ENCODE peak calls at places on chromosome X, in four cellular contexts. D is fibroblast of lung, T is cardiac fibroblast, H is WERI-Rb-1. Q is an unnamed sample.

GRCh38 chrX:12548746-12549145 is 242.5 kb upstream of the PRPS2 start:
- DNase-seq in D (peak), T (peak), H (no peak), Q (no peak)

GRCh38 chrX:3175659-3176438 is 134.6 kb downstream of the ARSF start:
- DNase-seq in D (peak), T (peak), H (no peak), Q (no peak)

GRCh38 chrX:4435905-4436304 is 722.5 kb upstream of the PRKX start:
- DNase-seq in D (no peak), T (no peak), H (no peak), Q (no peak)

GRCh38 chrX:87425618-87426017 is 92.0 kb upstream of the KLHL4 start:
- DNase-seq in D (no peak), T (no peak), H (no peak), Q (no peak)

GRCh38 chrX:139931646-139932076 is 1.2 kb downstream of the ATP11C start:
- DNase-seq in D (no peak), T (no peak), H (no peak), Q (no peak)

GRCh38 chrX:69387559-69388487 is 116.3 kb upstream of the NALF2 start:
- DNase-seq in D (peak), T (peak), H (peak), Q (peak)

GRCh38 chrX:132071260-132071659 is 48.2 kb downstream of the STK26 start:
- DNase-seq in D (peak), T (peak), H (no peak), Q (no peak)

GRCh38 chrX:34875204-34875603 is 67.4 kb upstream of the FAM47B start:
- DNase-seq in D (peak), T (peak), H (no peak), Q (no peak)

GRCh38 chrX:68498044-68498507 is 775 bp upstream of the YIPF6 start:
- DNase-seq in D (no peak), T (no peak), H (no peak), Q (no peak)

GRCh38 chrX:87873347-87873941 is 355.8 kb downstream of the KLHL4 start:
- DNase-seq in D (no peak), T (no peak), H (no peak), Q (no peak)

GRCh38 chrX:66408507-66408906 is 230.4 kb downstream of the EDA2R start:
- DNase-seq in D (no peak), T (no peak), H (no peak), Q (no peak)

GRCh38 chrX:118627084-118627758 is 100.2 kb upstream of the IL13RA1 start:
- DNase-seq in D (no peak), T (no peak), H (no peak), Q (no peak)

DNA sequence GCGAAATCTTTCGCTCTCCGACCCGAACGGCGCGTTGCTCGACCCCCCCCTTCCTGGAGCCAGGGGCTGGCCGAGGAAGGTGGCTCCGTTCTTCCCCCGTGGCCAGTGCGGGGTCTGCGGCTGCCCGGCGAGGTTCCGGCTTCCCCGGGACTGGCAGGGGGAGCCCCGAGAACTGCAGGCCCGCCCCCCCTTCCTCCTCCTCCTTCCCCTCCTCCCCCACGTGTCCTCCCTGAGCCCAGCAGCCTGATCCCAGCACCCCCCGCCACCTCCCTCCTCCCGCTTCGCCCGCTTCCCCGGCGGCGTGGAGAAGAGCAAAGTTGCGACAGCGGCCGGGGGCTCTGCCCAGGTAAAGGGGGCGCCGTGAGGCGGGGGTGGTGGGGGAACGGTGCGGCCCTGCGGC is 2.4 kb upstream of the BCORL1 start:
- DNase-seq in D (no peak), T (no peak), H (peak), Q (peak)
- H3K4me3 ChIP-seq in D (peak), T (peak), H (peak), Q (peak)

DNA sequence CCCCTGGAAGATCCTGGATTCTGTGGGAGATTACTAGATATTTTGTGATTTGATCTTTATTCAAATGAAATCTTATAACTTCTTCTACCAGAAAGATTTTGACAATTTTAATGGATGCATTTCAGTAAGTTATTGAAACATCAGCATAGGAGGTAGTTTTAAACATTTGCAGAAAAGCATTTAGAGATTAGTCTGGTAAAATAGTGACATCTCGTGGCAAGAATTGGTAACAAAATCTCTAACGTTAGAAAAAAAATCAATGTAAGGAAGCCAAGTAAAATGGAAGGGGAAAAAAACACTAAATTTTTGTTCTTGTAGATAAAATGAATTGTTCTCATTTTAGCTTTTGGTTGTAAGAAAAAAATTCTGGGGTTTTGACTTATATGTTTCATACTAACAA is 73.3 kb downstream of the TASL start:
- DNase-seq in D (peak), T (peak), H (no peak), Q (no peak)
- TF ChIP-seq CTCF in D (peak), T (no peak), H (no peak), Q (no peak)

GRCh38 chrX:642436-643210 is 12.0 kb downstream of the SHOX start:
- DNase-seq in D (no peak), T (no peak), H (no peak), Q (no peak)
- H3K4me3 ChIP-seq in D (no peak), T (no peak), H (no peak), Q (no peak)

DNA sequence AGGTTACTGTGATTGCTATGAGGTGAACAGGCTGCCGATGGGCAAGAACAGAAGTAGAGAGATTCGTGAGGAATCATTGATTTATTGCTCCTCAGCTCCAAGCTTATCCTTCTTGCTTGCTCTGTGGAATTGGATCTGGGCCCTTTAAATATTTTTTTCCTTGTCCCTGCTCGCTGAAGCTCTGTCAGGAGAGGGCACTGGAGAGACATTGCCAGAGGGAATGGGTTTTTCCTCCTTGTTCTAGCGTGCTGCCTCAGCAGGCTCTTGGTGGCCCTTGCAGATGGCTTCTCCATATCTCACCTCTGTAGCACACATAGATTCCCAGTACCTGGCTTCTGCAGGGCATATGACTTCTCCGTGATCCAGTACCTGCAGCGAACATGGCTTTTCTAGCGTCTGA is 67.4 kb downstream of the CNGA2 start:
- DNase-seq in D (no peak), T (peak), H (peak), Q (no peak)
- TF ChIP-seq CTCF in D (no peak), T (peak), H (peak), Q (no peak)

DNA sequence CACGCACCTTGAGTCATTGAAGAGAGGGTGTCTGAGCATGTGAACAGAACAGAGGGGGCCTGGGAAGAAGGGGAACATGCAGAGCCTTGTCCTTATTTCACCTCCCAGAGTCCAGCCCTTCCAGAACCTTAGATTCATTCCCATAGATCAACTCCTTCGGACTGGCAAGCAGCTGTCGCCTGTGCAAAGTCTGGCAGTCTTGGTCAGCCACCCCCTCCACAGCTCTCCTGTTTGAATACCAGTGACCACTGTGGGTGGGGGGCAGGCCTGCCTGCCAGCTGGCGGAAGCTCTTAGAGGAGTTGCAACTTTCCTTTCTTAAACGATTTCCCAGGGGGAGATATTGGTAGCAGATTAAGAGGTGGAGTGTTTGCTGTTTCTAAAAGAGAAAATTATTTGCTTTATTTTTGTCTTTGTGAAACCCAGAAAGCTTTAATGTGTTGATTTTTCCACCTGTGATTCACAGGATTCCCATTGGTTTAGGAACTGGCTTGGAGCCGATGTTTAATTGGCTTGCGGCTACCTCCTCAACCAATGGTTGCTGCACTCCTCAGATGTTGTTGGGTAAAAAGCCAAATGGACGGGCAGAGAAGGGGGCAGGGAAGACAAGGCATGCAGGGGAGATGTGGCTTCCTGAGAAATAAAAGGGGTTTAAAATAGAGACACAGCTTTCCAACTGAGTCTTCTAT is 62.3 kb upstream of the PRPS1 start:
- DNase-seq in D (no peak), T (peak), H (peak), Q (no peak)
- H3K4me3 ChIP-seq in D (no peak), T (no peak), H (no peak), Q (no peak)

GRCh38 chrX:134931550-134931949 is 59.2 kb upstream of the SMIM10 start:
- DNase-seq in D (no peak), T (no peak), H (no peak), Q (no peak)
- TF ChIP-seq CTCF in D (no peak), T (peak), H (peak), Q (no peak)

Q was measured in ovary.